ENCODE peak calls at places on chromosome 22, in four cellular contexts. V is HepG2, B is SK-N-SH, Z is GM12878. R is an unnamed sample.

GRCh38 chr22:32815059-32815458 is 13.6 kb downstream of the TIMP3 start:
- DNase-seq in V (no peak), B (no peak), Z (no peak), R (no peak)

GRCh38 chr22:19429950-19430889 is 1.3 kb downstream of the HIRA start:
- DNase-seq in V (peak; percentile 75), B (peak; percentile 40), Z (no peak), R (peak; percentile 22)

GRCh38 chr22:37675930-37676571 is 615 bp downstream of the LGALS1 start:
- DNase-seq in V (no peak), B (peak; percentile 36), Z (no peak), R (no peak)

GRCh38 chr22:29117799-29118477 is 45.1 kb downstream of the KREMEN1 start:
- DNase-seq in V (peak; percentile 54), B (no peak), Z (no peak), R (no peak)

GRCh38 chr22:38056969-38057841 is at the start of gene PICK1:
- DNase-seq in V (peak; percentile 93), B (peak; percentile 89), Z (peak; percentile 32), R (peak; percentile 93)

GRCh38 chr22:43270314-43270908 is 72.8 kb downstream of the SCUBE1 start:
- DNase-seq in V (peak; percentile 69), B (no peak), Z (no peak), R (peak; percentile 65)

GRCh38 chr22:20396639-20397038 is 2.7 kb downstream of the ZNF74 start:
- DNase-seq in V (no peak), B (no peak), Z (peak; percentile 19), R (no peak)

GRCh38 chr22:44587004-44587793 is 89.2 kb upstream of the RTL6 start:
- DNase-seq in V (no peak), B (no peak), Z (no peak), R (no peak)

GRCh38 chr22:19122752-19123492 is 710 bp upstream of the DGCR2 start:
- DNase-seq in V (no peak), B (peak; percentile 63), Z (no peak), R (no peak)

GRCh38 chr22:50008151-50009040 is 4.2 kb downstream of the IL17REL start:
- DNase-seq in V (no peak), B (peak; percentile 20), Z (no peak), R (no peak)

GRCh38 chr22:49609207-49609876 is 218.3 kb downstream of the BRD1 start:
- DNase-seq in V (no peak), B (no peak), Z (no peak), R (no peak)

GRCh38 chr22:25941365-25941960 is 199.5 kb downstream of the MYO18B start:
- DNase-seq in V (no peak), B (no peak), Z (no peak), R (no peak)

GRCh38 chr22:23522642-23523251 is 57.3 kb downstream of the IGLL1 start:
- DNase-seq in V (peak; percentile 36), B (peak; percentile 67), Z (no peak), R (peak; percentile 14)

GRCh38 chr22:19051381-19051780 is 70.8 kb downstream of the DGCR2 start:
- DNase-seq in V (no peak), B (no peak), Z (no peak), R (no peak)

GRCh38 chr22:42645938-42646568 is 3.1 kb downstream of the CYB5R3 start:
- DNase-seq in V (no peak), B (no peak), Z (no peak), R (no peak)

GRCh38 chr22:50136431-50137047 is 34.0 kb upstream of the PANX2 start:
- DNase-seq in V (no peak), B (no peak), Z (no peak), R (no peak)

GRCh38 chr22:19290400-19291217 is 910 bp downstream of the CLTCL1 start:
- DNase-seq in V (peak; percentile 10), B (no peak), Z (no peak), R (no peak)

GRCh38 chr22:44642096-44642644 is 59.8 kb upstream of the PRR5 start:
- DNase-seq in V (no peak), B (no peak), Z (no peak), R (no peak)

GRCh38 chr22:20808844-20809243 is 34.9 kb downstream of the SERPIND1 start:
- DNase-seq in V (no peak), B (no peak), Z (no peak), R (no peak)

GRCh38 chr22:42842658-42843370 is 14.3 kb downstream of the ARFGAP3 start:
- DNase-seq in V (no peak), B (no peak), Z (no peak), R (no peak)

GRCh38 chr22:29093501-29093921 is 20.7 kb downstream of the KREMEN1 start:
- DNase-seq in V (no peak), B (peak; percentile 65), Z (no peak), R (no peak)

GRCh38 chr22:29003552-29003951 is 58.1 kb downstream of the C22orf31 start:
- DNase-seq in V (no peak), B (no peak), Z (no peak), R (no peak)

GRCh38 chr22:28812491-28812890 is 12.1 kb upstream of the XBP1 start:
- DNase-seq in V (no peak), B (no peak), Z (no peak), R (no peak)

GRCh38 chr22:45932066-45932465 is 44.9 kb downstream of the WNT7B start:
- DNase-seq in V (no peak), B (no peak), Z (no peak), R (no peak)

GRCh38 chr22:42439821-42440674 is 7.8 kb upstream of the NFAM1 start:
- DNase-seq in V (no peak), B (no peak), Z (no peak), R (no peak)

GRCh38 chr22:27045103-27045940 is 387.9 kb downstream of the MIAT start:
- DNase-seq in V (no peak), B (no peak), Z (no peak), R (no peak)

GRCh38 chr22:27097933-27098332 is 440.5 kb downstream of the MIAT start:
- DNase-seq in V (no peak), B (no peak), Z (no peak), R (no peak)

DNA sequence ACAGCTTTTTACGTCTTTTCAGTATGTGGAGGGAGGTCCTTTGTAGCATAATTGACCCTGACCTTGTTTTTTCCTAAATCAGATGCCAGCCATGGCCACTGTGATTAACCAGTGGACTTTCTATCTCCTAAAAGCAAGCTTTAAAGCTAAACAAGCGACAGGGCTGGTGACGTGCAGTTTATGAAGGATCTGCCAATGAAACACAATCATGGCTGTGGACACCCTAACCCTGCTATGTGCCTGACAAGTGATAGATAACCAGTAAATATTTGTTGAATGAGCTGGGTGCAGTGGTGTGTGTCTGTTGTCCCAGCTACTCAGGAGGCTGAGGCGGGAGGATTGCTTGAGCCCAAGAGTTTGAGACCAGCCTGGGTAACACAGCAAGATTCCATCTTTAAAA is 64.2 kb downstream of the LIF start:
- DNase-seq in V (peak; percentile 39), B (no peak), Z (no peak), R (no peak)
- TF ChIP-seq POLR2AphosphoS5 in V (no peak), B (no peak), Z (no peak), R (no peak)

GRCh38 chr22:47617186-47617585 is 854.7 kb downstream of the TBC1D22A start:
- DNase-seq in V (no peak), B (no peak), Z (no peak), R (no peak)

GRCh38 chr22:47615051-47615450 is 852.6 kb downstream of the TBC1D22A start:
- DNase-seq in V (no peak), B (no peak), Z (no peak), R (no peak)

GRCh38 chr22:47618611-47619010 is 856.2 kb downstream of the TBC1D22A start:
- DNase-seq in V (no peak), B (no peak), Z (no peak), R (no peak)

GRCh38 chr22:47618180-47618579 is 855.7 kb downstream of the TBC1D22A start:
- DNase-seq in V (no peak), B (no peak), Z (no peak), R (no peak)

DNA sequence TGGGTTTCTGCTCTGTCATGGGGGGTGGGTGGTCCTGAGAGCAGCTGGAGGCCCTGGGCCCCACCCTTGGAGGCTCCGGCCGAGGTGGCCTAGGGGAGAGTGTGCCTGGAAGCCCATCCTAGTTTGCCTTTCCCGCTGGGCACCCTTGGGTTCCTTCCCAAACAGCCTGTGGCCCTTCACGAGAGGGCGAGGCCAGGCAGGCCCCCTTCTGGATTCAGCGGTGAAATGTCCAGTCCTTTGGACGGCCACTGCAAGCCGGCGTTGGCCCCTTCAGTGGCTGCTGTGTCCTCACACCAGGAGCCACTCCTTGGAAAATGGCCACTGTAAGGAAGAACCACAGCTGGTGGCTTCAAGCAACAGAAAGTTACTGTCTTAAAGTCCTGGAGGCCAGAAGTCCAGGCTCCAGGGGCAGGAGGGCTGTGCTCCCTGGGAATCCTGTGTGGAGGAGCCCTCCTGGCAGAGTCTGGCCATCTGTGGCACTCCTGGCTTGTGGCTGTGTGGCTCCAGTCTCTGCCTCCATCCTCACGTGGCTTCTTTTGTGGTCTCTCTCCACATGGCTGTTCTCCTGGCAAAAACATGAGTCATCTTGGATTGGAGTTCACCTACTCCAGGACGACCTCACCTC is 854.1 kb downstream of the TBC1D22A start:
- DNase-seq in V (no peak), B (no peak), Z (no peak), R (no peak)
- TF ChIP-seq TAF1 in V (no peak), B (no peak), Z (no peak), R (no peak)

GRCh38 chr22:22076937-22077703 is 94.5 kb upstream of the TOP3B start:
- DNase-seq in V (no peak), B (peak; percentile 36), Z (no peak), R (no peak)

GRCh38 chr22:22080270-22080669 is 97.7 kb upstream of the TOP3B start:
- DNase-seq in V (no peak), B (no peak), Z (no peak), R (no peak)

GRCh38 chr22:22078329-22078728 is 95.7 kb upstream of the TOP3B start:
- DNase-seq in V (no peak), B (no peak), Z (no peak), R (no peak)

GRCh38 chr22:22082229-22082835 is 99.7 kb upstream of the TOP3B start:
- DNase-seq in V (no peak), B (no peak), Z (no peak), R (no peak)

DNA sequence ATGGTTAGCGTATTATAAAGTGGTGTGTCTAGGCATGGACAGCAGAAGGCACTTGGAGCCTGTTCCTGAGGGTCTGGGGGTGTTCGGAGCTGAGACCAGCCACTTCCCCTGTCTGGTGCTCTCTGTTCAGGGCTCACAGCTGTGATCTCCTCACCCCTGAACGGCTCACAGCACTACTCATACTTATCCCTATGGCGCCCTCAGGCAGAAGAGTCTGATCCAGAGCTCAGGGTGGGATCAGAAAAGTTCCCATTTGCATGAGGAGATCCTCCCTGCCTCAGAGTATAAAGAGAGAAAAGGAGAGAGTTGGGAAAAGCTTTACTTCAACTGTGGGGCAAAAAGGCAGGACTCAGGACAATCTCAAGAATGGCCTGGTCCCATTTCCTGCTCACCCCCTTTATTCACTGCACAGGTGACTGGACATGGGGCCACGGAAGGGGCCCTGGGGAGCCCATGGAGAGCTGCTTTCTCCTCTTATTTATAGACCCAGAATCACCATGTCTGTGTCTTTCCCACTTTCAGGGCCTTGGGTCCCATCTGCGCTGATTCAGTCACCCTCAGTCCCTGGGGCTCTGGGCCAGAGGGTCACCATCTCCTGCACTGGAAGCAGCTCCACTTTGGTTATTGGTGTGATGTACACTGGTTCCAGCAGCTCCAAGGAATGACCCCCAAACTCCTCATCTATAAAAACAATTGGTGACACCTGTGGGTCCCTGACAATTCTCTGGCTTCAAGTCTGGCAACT is 97.0 kb upstream of the TOP3B start:
- DNase-seq in V (no peak), B (no peak), Z (no peak), R (no peak)
- TF ChIP-seq POLR2AphosphoS5 in V (no peak), B (no peak), Z (no peak), R (no peak)

DNA sequence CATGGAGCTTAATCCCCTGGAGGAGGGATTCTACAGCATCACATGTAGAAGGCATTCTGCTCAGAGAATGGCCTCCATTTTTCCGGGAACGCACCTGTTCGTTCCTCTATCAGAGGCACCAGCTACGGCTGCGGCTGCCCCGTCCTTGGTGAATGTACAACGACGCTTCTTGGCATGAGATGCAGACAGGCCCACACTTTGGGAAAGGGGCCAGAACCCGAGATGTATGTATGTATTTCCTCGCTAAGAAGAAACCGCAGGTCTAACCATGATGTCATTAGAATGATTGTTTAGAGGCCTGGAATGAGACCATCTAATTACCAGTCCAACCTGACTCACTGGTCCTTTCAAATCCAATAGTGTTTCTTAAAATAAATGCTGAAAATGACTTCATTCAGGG is 1293.4 kb downstream of the TBC1D22A start:
- DNase-seq in V (no peak), B (no peak), Z (no peak), R (no peak)
- TF ChIP-seq TAF1 in V (no peak), B (no peak), Z (no peak), R (no peak)